ENCODE peak calls at places on chromosomes 2 and 18, in four cellular contexts. T, N, Y and C are unnamed samples.

GRCh38 chr2:234702731-234703225 is 205.9 kb upstream of the ARL4C start:
- DNase-seq in N (no peak), T (no peak), Y (no peak), C (no peak)

GRCh38 chr2:74856004-74856578 is 22.2 kb downstream of the HK2 start:
- DNase-seq in Y (no peak), T (no peak), N (no peak), C (no peak)

GRCh38 chr2:97718051-97718882 is 4.9 kb downstream of the ZAP70 start:
- DNase-seq in N (no peak), Y (peak; percentile 74), T (no peak), C (no peak)

GRCh38 chr2:62263076-62263475 is 67.2 kb downstream of the B3GNT2 start:
- DNase-seq in T (no peak), Y (no peak), N (no peak), C (no peak)

GRCh38 chr2:37318401-37318800 is 6.2 kb downstream of the PRKD3 start:
- DNase-seq in N (no peak), T (peak; percentile 87), Y (no peak), C (peak; percentile 38)

GRCh38 chr18:27004056-27004829 is 138.7 kb upstream of the AQP4 start:
- DNase-seq in T (no peak), N (no peak), Y (no peak), C (peak; percentile 1)

GRCh38 chr2:48129256-48129950 is 223.1 kb upstream of the FBXO11 start:
- DNase-seq in N (no peak), T (no peak), Y (no peak), C (peak; percentile 27)

GRCh38 chr2:202267495-202267894 is 1.9 kb downstream of the NOP58 start:
- DNase-seq in N (no peak), T (no peak), Y (no peak), C (no peak)

GRCh38 chr2:211361383-211361782 is 805.0 kb downstream of the CPS1 start:
- DNase-seq in N (no peak), T (no peak), Y (no peak), C (no peak)

GRCh38 chr2:73035899-73036778 is 35.4 kb downstream of the SFXN5 start:
- DNase-seq in N (no peak), Y (no peak), T (no peak), C (no peak)
- H3K27ac ChIP-seq in N (no peak overlapping the region), Y (no peak overlapping the region), T (no peak overlapping the region), C (no peak overlapping the region)

DNA sequence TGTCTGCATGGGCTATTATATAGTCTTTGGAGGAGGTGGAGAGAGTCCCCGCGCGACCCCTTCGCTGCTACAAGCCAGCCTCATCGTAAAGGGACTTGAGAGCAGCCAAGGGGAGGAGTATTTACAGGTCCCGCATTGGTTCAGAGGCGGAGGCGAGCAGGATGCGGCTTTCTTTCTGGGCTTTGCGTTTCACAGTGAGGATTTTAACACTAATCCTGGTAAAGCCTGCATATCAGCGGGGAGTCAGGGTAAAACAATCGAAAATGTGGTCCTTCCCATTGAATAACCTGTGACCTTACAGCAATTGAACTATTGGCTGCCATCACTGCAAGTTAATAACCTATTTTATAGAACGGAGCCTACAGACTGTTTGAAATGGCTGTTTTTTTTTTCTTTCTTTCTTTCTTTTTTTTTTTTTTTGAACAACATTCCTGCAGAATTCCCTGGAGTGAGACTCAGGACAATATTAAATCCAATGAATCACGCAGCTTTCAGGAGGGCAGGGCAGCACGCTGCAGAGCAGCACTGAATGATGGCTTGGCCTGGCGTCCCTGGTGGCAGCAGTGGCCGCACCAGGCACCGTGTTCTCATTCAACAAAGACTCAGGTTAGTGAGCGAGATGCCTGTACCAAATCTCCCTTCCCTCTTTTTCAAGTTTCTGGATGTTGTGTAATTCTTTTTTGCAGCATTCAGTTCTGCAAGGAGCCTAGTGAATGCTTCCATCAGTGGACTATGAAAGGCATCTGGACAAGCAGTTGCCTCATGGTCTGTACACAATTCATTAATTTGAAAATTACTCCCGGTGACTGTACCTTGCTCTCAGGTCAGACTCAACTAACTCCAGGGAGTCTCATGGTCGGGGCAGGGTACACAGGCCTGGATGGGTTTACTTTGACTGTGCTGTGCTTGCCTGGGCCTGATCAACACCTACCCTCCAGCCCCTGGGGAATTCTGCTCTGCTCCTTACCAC is 19.8 kb downstream of the SMIM21 start:
- DNase-seq in Y (no peak), N (no peak), T (peak; percentile 3), C (no peak)
- H3K27me3 ChIP-seq in Y (no peaks in the 10 kb centered on the region), N (no peaks in the 10 kb centered on the region), T (no peaks in the 10 kb centered on the region), C (no peaks in the 10 kb centered on the region)

GRCh38 chr18:13485604-13486003 is 240.8 kb downstream of the FAM210A start:
- DNase-seq in T (no peak), Y (no peak), N (no peak), C (no peak)

GRCh38 chr18:13482641-13482945 is 243.8 kb downstream of the FAM210A start:
- DNase-seq in T (no peak), Y (no peak), N (no peak), C (no peak)

GRCh38 chr18:13485182-13485581 is 241.2 kb downstream of the FAM210A start:
- DNase-seq in Y (no peak), N (no peak), T (no peak), C (no peak)

GRCh38 chr18:13481820-13482640 is 244.3 kb downstream of the FAM210A start:
- DNase-seq in N (no peak), Y (no peak), T (no peak), C (no peak)

DNA sequence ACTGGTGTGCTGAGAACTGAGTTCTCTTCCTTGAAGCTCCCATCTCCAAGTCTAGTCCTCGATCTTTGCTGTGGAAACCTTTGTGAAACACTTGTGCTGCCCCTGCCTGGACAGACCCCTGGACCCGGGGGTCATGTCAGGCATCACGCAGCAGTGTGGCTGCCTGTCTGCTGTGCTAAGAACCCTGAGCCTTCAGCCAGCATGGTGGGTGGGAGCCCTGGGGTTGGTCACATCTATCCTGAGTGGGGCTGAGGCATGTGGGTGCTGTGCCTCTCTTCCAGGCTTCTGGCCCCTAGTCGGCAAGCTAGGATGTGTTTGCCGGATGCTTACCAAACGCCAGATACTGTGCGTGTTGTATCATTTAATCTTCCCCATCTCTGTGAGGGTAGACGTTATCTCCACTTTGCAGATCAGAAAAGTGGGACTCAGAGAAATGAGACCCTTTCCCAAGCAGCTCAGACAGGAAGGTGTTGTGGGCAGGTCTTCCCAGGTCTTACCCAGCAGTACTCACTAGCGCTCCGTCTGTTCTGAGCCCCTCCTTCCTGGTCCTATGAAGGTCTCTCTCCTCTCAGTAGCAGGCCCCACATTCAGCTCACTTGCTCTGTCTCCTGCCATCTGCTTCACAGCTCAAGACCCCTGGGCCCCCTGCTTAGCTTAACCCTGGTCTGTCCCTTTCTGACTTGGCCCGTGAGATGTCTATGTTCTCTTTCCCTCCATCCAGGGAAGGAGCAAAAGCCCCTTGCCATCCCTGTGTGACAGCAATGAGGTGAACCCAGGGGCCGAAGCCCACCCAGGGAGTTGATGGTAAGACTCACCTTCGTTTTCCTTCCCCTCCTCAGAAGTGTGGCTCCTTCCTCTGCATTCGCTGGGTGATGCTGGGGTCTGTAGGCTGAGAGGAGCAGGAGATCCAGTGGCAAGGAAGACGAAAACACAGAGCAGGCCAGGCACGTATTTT is 242.8 kb downstream of the FAM210A start:
- DNase-seq in T (no peak), N (no peak), Y (no peak), C (no peak)
- H3K27ac ChIP-seq in T (no peak overlapping the region), N (no peak overlapping the region), Y (no peak overlapping the region), C (no peak overlapping the region)

GRCh38 chr2:120344214-120344990 is 1.5 kb upstream of the INHBB start:
- DNase-seq in N (no peak), Y (no peak), T (no peak), C (no peak)
- H3K27me3 ChIP-seq in N (peaks cover 50% of the 10 kb centered on the region), Y (peaks cover 76% of the 10 kb centered on the region), T (peaks cover 79% of the 10 kb centered on the region), C (peaks cover 63% of the 10 kb centered on the region)

GRCh38 chr2:137968477-137969417 is 4.5 kb downstream of the HNMT start:
- DNase-seq in N (no peak), T (no peak), Y (no peak), C (no peak)
- H3K27ac ChIP-seq in N (peak overlapping the region; percentile 30), T (no peak overlapping the region), Y (no peak overlapping the region), C (peak overlapping the region; percentile 7)

DNA sequence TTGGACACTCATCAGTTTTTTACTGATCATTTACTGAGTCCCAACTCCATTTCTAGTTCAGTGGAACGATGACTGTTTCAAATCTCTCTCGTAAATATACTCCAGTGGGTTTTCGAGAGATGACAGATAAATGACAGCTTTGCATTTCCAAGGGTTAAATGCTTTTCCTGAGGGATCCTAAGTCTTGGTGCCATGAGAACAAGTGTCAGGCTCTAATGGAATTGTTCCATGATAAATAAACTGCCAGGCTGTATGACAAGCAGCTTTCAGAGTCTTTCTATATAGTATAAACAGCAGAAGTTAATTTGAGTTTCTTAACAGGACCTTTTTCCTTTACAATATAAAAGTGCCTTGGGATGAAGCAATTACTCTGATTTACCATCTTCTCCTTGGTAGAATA is 124.1 kb downstream of the AFF3 start:
- DNase-seq in N (no peak), Y (no peak), T (no peak), C (no peak)
- H3K27me3 ChIP-seq in N (no peaks in the 10 kb centered on the region), Y (no peaks in the 10 kb centered on the region), T (no peaks in the 10 kb centered on the region), C (no peaks in the 10 kb centered on the region)

GRCh38 chr2:151114934-151115333 is 146.7 kb downstream of the RBM43 start:
- DNase-seq in T (no peak), N (no peak), Y (no peak), C (no peak)
- H3K27ac ChIP-seq in T (no peak overlapping the region), N (no peak overlapping the region), Y (no peak overlapping the region), C (no peak overlapping the region)

GRCh38 chr2:111190816-111191540 is 70.3 kb downstream of the BCL2L11 start:
- DNase-seq in N (no peak), T (no peak), Y (no peak), C (no peak)

GRCh38 chr2:111196435-111196834 is 75.7 kb downstream of the BCL2L11 start:
- DNase-seq in Y (no peak), N (no peak), T (no peak), C (no peak)

GRCh38 chr2:111194835-111195621 is 74.3 kb downstream of the BCL2L11 start:
- DNase-seq in T (no peak), Y (no peak), N (no peak), C (peak; percentile 29)

GRCh38 chr2:111191877-111192276 is 71.2 kb downstream of the BCL2L11 start:
- DNase-seq in T (no peak), N (no peak), Y (no peak), C (no peak)

DNA sequence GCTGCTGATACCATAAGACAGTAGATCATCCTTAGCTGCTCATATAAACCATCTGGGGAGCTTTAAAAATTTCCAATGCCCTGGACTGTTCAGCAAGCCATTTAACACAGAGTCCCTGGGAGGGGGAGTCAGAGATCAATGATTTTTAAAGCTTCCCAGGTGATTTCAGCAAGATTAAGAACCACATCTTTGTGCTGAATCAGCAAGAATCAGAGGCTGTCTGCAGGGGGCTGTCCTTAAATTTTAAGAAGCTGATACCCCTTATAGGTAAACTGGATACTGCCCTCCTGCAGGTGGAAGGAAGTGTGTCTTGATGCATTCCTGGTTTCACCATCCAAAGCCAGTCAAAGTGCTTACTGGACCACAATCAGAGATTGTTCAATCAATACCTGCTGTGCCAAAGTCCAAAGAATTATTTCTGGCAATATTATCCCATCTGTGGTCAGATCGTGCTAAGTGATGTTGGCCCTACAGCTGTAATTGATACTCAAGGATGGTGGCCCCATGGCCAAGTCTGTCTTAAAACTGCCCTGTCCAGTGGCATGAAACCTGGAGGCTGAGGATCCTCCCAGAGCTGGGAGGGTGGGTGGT is 72.2 kb downstream of the BCL2L11 start:
- DNase-seq in N (no peak), T (no peak), Y (no peak), C (no peak)
- H3K27me3 ChIP-seq in N (no peaks in the 10 kb centered on the region), T (no peaks in the 10 kb centered on the region), Y (no peaks in the 10 kb centered on the region), C (no peaks in the 10 kb centered on the region)

DNA sequence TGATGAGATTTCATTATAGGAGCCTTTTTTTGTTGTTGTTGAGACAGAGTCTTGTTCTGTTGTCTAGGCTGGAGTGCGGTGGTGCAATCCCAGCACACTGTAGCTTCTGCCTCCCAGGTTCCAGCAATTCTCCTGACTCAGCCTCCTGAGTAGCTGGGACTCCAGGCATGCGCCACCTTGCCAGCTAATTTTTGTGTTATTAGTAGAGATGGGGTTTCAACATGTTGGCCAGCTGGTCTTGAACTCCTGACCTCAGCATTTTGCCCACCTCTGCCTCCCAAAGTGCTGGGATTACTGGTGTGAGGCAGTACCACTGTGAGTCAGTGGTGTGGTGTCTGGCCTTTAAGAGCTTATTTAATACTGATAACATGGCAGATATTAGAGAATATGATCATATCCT is 60.1 kb downstream of the MOB4 start:
- DNase-seq in N (no peak), T (no peak), Y (no peak), C (peak; percentile 76)
- H3K27ac ChIP-seq in N (no peak overlapping the region), T (no peak overlapping the region), Y (no peak overlapping the region), C (peak overlapping the region; percentile 82)